ENCODE peak calls at places on chromosomes 1 and 21, in nine cellular contexts. B, C, A, F, T, I, W, S and D are unnamed samples.

GRCh38 chr1:84896279-84896678 is 3.3 kb upstream of the LPAR3 start:
- DNase-seq in W (no peak), T (no peak), I (no peak), B (no peak), C (no peak), S (no peak), F (no peak), A (no peak), D (no peak)

GRCh38 chr1:155910621-155911121 is 478 bp downstream of the RIT1 start:
- DNase-seq in B (no peak), F (peak; percentile 37), A (peak; percentile 25), S (peak; percentile 32), I (no peak), T (no peak), W (no peak), C (no peak), D (no peak)

GRCh38 chr1:51686450-51686849 is 69.6 kb downstream of the OSBPL9 start:
- DNase-seq in W (no peak), C (no peak), T (no peak), I (no peak), A (no peak), F (peak; percentile 23), S (no peak), B (no peak), D (no peak)

GRCh38 chr1:6246497-6247295 is 2.7 kb downstream of the HES3 start:
- DNase-seq in F (no peak), I (peak; percentile 37), W (peak; percentile 81), B (peak; percentile 87), A (peak; percentile 81), T (peak; percentile 94), C (no peak), S (peak; percentile 81), D (peak; percentile 82)

GRCh38 chr1:67190942-67191341 is 24.7 kb downstream of the IL23R start:
- DNase-seq in I (no peak), S (no peak), C (no peak), A (no peak), B (no peak), F (no peak), W (no peak), T (no peak), D (no peak)

GRCh38 chr1:243855616-243856318 is 5.7 kb upstream of the AKT3 start:
- DNase-seq in W (no peak), B (no peak), F (no peak), I (no peak), C (no peak), A (no peak), S (no peak), T (no peak), D (no peak)

GRCh38 chr21:20997308-20997632 is 939 bp upstream of the NCAM2 start:
- DNase-seq in W (no peak), T (peak; percentile 63), A (no peak), B (no peak), C (no peak), I (no peak), F (no peak), S (no peak), D (no peak)

GRCh38 chr1:21586926-21587601 is 77.8 kb downstream of the ALPL start:
- DNase-seq in T (peak; percentile 96), W (peak; percentile 25), B (no peak), C (no peak), I (peak; percentile 44), A (peak; percentile 60), F (peak; percentile 79), S (peak; percentile 76), D (no peak)

GRCh38 chr1:98949606-98950005 is 55.1 kb downstream of the PLPPR5 start:
- DNase-seq in W (no peak), B (no peak), C (no peak), A (no peak), I (no peak), S (no peak), T (no peak), F (peak; percentile 13), D (no peak)

GRCh38 chr1:248834343-248834940 is 3.6 kb upstream of the ZNF672 start:
- DNase-seq in S (no peak), T (no peak), C (no peak), A (no peak), I (no peak), B (no peak), F (no peak), W (no peak), D (no peak)

GRCh38 chr1:103854279-103854678 is 104.6 kb downstream of the AMY1C start:
- DNase-seq in T (no peak), I (no peak), F (no peak), S (no peak), B (no peak), C (no peak), A (no peak), W (no peak), D (no peak)

GRCh38 chr1:17538428-17539130 is 919 bp upstream of the ARHGEF10L start:
- DNase-seq in A (no peak), C (no peak), B (no peak), W (no peak), S (no peak), I (no peak), F (no peak), T (peak; percentile 51), D (peak; percentile 83)

GRCh38 chr1:17538010-17538409 is 1.5 kb upstream of the ARHGEF10L start:
- DNase-seq in B (no peak), I (no peak), S (no peak), F (no peak), A (no peak), W (no peak), T (no peak), C (no peak), D (no peak)

GRCh38 chr1:17540255-17541001 is 930 bp downstream of the ARHGEF10L start:
- DNase-seq in C (no peak), S (no peak), W (no peak), F (no peak), B (no peak), I (no peak), T (peak; percentile 91), A (peak; percentile 46), D (peak; percentile 86)

GRCh38 chr1:17539526-17540254 is at the start of gene ARHGEF10L:
- DNase-seq in A (peak; percentile 22), S (no peak), W (no peak), I (no peak), T (peak; percentile 77), F (no peak), C (no peak), B (no peak), D (no peak)

GRCh38 chr1:17539202-17539525 is 334 bp upstream of the ARHGEF10L start:
- DNase-seq in C (no peak), W (no peak), S (no peak), A (no peak), I (no peak), F (no peak), B (no peak), T (peak; percentile 70), D (no peak)
- H3K4me3 ChIP-seq in C (peak overlapping the region; percentile 65), W (peak overlapping the region; percentile 33), S (peak overlapping the region; percentile 64), A (peak overlapping the region; percentile 49), I (peak overlapping the region; percentile 43), F (peak overlapping the region; percentile 23), B (no peak overlapping the region), T (no peak overlapping the region), D (peak overlapping the region; percentile 65)

GRCh38 chr1:222247081-222247480 is 300.8 kb downstream of the HHIPL2 start:
- DNase-seq in F (no peak), B (no peak), T (no peak), S (no peak), I (no peak), W (no peak), C (no peak), A (no peak), D (no peak)
- TF ChIP-seq CTCF in F (no peak), B (no peak), T (no peak), S (no peak), I (no peak), W (no peak), C (no peak), A (no peak), D (no peak)

GRCh38 chr1:185581961-185582725 is 152.0 kb upstream of the HMCN1 start:
- DNase-seq in F (peak; percentile 25), T (no peak), S (no peak), B (no peak), A (no peak), I (no peak), C (no peak), W (no peak), D (no peak)
- H3K9me3 ChIP-seq in F (peaks cover 4% of the 10 kb centered on the region), T (peaks cover 36% of the 10 kb centered on the region), S (peaks cover 54% of the 10 kb centered on the region), B (peaks cover 4% of the 10 kb centered on the region), A (peaks cover 16% of the 10 kb centered on the region), I (peaks cover 3% of the 10 kb centered on the region), C (peaks cover 4% of the 10 kb centered on the region), W (peaks cover 34% of the 10 kb centered on the region), D (peaks cover 11% of the 10 kb centered on the region)

GRCh38 chr1:91864017-91864700 is 21.8 kb downstream of the TGFBR3 start:
- DNase-seq in W (no peak), B (no peak), A (no peak), S (no peak), I (no peak), F (peak; percentile 51), T (no peak), C (no peak), D (no peak)
- H3K4me3 ChIP-seq in W (no peak overlapping the region), B (no peak overlapping the region), A (no peak overlapping the region), S (no peak overlapping the region), I (no peak overlapping the region), F (no peak overlapping the region), T (no peak overlapping the region), C (no peak overlapping the region), D (no peak overlapping the region)